ENCODE peak calls at places on chromosomes 13 and 19, in four cellular contexts. V, Y, C and M are unnamed samples.

GRCh38 chr13:62920181-62920580 is 1504.5 kb upstream of the PCDH20 start:
- DNase-seq in V (peak), Y (no peak), C (no peak), M (no peak)

GRCh38 chr19:37583340-37583739 is 11.3 kb downstream of the ZNF571 start:
- DNase-seq in Y (no peak), V (no peak), C (no peak), M (no peak)

GRCh38 chr13:18951412-18951811 is 230.2 kb downstream of the TUBA3C start:
- DNase-seq in C (no peak), Y (no peak), V (no peak), M (no peak)

GRCh38 chr13:100544866-100545683 is 43.5 kb downstream of the GGACT start:
- DNase-seq in V (no peak), Y (no peak), C (no peak), M (no peak)

GRCh38 chr13:81017525-81018152 is 676.7 kb upstream of the SPRY2 start:
- DNase-seq in C (no peak), Y (peak), V (peak), M (no peak)

GRCh38 chr13:77055158-77055557 is 28.2 kb upstream of the FBXL3 start:
- DNase-seq in C (no peak), Y (no peak), V (no peak), M (no peak)

GRCh38 chr13:51797664-51798488 is 6.1 kb downstream of the DHRS12 start:
- DNase-seq in V (peak), Y (peak), C (peak), M (no peak)

GRCh38 chr13:45511310-45512147 is 46.8 kb downstream of the COG3 start:
- DNase-seq in V (peak), C (peak), Y (peak), M (peak)

GRCh38 chr19:35436477-35437141 is 11.4 kb upstream of the FFAR2 start:
- DNase-seq in C (no peak), Y (peak), V (peak), M (no peak)

GRCh38 chr13:100540621-100541020 is 48.0 kb downstream of the GGACT start:
- DNase-seq in C (no peak), Y (peak), V (no peak), M (no peak)

GRCh38 chr13:80000679-80001509 is 340.0 kb downstream of the SPRY2 start:
- DNase-seq in V (peak), Y (no peak), C (no peak), M (no peak)

DNA sequence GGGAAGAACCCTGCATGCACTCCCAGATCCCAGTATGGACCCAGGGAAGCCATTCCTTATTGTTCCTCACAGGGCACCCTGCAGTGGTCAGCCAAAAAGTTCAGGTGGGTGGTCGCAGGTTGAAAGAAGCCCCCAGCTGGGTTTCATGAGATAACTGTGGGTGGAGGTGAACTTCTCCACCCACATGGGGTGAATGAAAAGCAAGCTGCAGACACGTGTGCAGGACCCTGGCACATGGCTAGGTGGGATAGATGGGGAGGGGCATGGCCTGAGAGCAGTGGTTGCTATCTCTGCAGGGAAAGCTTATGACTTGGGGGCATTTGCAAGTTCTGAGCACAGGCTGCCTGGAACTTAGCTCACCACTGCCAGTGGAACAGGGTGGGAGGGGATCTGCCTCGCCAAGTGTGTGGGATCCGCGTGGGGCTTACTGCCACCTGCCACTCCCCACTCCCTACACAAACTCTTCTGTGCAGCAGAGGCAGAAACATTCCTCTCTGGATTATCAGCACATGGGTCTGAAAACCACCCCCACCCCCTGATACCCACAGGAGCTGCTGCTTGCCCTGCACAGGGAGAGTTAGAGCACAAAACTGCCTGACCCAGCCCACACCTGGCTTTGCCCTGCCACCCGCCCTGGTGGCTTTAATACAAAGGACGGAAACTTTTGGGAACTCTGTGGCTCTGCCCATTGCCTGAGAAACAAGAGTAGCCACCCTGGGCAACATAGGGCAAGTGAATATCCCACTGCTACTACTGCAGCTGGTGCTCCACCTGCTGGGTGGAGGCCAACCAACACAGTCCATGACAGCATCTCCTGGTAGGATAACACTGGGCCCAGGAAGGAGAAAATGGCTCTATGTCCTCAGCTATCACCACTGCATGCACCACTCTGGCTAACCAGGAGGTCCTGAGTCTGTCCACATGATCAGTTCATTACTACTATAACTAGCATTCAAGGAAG is 24.4 kb downstream of the PLA2G4C start:
- DNase-seq in Y (no peak), V (no peak), C (no peak), M (no peak)
- TF ChIP-seq CTCF in Y (no peak), V (no peak), C (no peak), M (no peak)

GRCh38 chr13:98315466-98315865 is 138.4 kb upstream of the RNF113B start:
- DNase-seq in Y (peak), V (peak), C (no peak), M (no peak)
- TF ChIP-seq CTCF in Y (no peak), V (no peak), C (no peak), M (no peak)

GRCh38 chr19:47486900-47487299 is 2.9 kb upstream of the KPTN start:
- DNase-seq in Y (no peak), V (no peak), C (no peak), M (no peak)

GRCh38 chr19:47483200-47483599 is 819 bp downstream of the KPTN start:
- DNase-seq in V (no peak), C (peak), Y (no peak), M (no peak)

GRCh38 chr19:47485210-47485609 is 1.2 kb upstream of the KPTN start:
- DNase-seq in Y (no peak), V (no peak), C (no peak), M (no peak)

GRCh38 chr19:47481460-47482052 is 2.5 kb downstream of the KPTN start:
- DNase-seq in Y (no peak), C (no peak), V (no peak), M (no peak)

DNA sequence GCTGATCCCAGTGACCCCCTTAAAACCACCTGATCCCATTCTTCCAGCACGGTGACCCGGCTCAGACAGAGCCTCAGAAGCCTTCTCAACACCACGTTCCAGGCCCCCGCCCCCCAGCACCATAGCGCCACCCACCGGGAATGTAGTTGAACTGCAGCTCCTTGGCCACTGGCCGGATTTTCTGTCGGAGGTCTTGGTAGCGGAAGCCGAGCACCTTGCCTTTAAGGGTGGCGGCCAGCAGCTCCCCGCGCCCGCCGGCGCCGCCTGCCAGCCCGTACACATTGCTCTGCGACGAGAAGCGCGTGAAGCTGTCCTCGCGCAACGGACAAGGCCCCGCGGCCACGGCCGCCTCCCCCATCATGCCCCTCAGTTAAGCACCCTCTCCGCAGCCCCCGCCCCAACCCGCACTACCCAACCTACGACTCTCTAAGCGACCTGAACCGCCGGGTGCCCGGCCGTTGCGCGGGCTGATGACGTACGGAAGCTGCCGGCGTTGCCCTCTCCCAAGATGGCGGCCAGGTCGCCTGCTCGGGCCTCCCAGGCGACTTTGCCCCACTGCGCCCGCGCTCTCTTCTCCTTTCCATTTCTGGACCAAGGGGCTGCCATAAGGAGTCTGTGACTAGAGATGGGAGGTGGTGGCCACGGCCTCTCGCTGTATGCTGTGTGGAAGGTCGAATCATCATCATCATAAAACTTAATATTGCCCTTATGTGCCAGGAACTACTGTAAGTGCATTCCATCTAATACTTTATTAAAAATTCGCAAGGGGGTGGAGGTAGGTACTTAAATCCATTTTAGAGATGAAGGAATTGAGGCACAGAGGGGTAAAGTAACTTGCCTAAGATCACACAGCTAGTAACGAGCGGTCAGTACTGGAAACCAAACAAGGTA is at the start of gene KPTN:
- DNase-seq in C (peak), V (peak), Y (peak), M (peak)
- TF ChIP-seq CTCF in C (peak), V (peak), Y (peak), M (peak)

DNA sequence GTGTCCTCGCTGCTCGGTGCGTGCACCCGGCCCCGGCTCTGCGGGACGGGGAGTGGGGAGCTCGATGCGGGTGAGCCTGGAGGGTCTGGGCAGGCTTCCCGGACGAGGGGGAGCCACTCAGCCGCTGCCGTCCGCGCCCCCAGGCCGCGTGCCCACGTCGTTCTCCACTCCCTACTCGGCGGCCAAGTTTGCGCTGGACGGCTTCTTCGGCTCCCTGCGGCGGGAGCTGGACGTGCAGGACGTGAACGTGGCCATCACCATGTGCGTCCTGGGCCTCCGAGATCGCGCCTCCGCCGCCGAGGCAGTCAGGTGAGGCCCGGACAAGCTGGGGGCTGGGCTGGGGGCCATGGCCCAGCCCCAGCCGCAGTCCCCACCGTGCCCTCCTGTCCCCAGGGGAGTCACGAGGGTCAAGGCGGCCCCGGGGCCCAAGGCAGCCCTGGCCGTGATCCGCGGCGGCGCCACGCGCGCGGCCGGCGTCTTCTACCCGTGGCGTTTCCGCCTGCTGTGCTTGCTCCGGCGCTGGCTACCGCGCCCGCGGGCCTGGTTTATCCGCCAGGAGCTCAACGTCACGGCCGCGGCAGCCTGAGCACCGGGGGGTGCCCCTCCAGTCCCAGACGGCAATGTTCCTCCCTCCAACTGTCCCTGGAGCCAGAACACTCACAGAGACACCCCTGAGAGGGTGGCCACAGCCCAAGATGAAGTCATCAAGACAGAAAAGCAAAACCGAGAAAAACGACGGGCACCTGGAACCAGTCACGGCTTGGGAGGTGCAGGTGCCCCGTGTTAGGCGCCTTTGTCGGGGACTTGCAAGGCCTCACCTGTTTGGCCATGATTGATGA is 2.5 kb upstream of the RPL36 start:
- DNase-seq in V (no peak), Y (no peak), C (no peak), M (no peak)
- TF ChIP-seq CTCF in V (no peak), Y (no peak), C (no peak), M (peak)

DNA sequence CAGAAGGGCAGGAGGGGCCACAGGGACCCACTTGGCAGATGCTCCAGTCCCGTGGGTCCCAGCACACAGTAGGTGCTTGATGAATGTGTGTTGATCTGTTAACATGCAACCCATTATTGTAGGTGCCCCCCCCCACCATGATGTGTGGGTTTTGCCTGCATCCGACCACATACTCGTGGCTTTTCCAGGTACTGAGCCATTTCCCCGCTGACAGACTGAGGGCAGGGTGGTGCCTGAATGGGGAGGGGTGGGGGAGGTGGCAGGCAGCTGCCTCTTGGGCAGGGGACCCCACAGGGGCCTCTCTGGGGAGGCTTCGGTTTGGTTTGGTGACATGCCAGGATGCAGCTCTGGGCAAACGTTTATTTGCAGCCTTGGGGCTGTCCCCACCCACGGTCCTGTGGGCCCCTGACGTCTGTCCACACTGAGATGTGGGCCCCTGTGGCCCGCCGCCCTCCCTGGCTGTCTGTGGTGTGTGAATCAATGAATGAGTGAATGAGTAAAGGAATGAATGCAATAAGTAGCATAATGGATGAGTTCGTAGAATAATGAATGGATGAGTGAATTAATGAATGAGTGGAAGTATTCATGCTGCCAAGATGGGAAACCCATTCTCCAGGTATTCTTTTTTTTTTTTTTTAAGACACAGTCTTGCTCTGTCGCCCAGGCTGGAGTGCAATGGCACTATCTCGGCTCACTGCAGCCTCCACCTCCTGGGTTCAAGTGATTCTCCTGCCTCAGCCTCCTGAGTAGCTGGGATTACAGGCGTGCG is 9.0 kb upstream of the JUND start:
- DNase-seq in C (peak), Y (peak), V (peak), M (no peak)
- TF ChIP-seq CTCF in C (no peak), Y (no peak), V (no peak), M (no peak)

DNA sequence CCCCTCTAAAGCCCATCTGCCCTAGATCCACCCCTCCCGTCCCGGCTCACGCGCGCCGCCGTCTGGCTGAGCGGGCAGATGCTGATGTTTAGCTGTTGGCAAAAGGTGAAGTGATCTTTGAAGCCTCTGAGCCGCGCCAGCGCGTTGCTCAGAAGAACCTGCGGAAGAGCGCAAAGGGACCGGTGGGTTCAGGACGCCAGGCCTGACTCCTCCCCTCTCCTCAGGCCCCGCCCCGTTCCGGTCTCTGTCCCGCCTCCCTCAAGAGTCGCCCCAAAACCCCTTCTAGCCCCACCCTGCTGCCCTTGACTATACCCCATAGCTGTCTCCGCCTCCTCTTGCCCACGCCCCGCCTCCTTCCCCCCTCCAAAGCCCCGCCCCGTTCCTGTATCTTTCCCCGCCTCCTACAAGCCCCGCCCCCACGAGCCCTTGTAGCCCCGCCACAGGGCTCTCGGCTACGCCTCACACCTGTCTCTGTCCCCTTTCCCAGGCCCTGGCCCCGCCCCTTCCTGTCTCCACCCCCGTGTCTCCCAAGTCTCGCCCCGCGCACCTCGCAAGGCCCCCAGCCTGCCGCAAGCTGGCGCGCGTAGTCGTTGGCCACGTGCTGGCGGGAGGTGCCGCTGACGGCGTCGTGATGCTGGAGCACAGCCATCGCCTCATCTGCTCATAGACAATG is 9.5 kb downstream of the MAN2B1 start:
- DNase-seq in Y (no peak), C (no peak), V (no peak), M (no peak)
- TF ChIP-seq CTCF in Y (no peak), C (no peak), V (no peak), M (no peak)

GRCh38 chr19:7004313-7004931 is 16.8 kb downstream of the MBD3L2B start:
- DNase-seq in V (peak), C (no peak), Y (no peak), M (peak)
- TF ChIP-seq CTCF in V (peak), C (no peak), Y (no peak), M (peak)

GRCh38 chr13:55199132-55199531 is 1941.6 kb upstream of the PRR20A start:
- DNase-seq in C (no peak), Y (no peak), V (no peak), M (no peak)
- TF ChIP-seq CTCF in C (no peak), Y (no peak), V (no peak), M (peak)